ENCODE peak calls at places on chromosomes 4 and X, in seven cellular contexts. L, V, H, U, M, P and N are unnamed samples.

GRCh38 chr4:185396724-185397402 is at the start of gene ANKRD37:
- DNase-seq in L (no peak), V (peak), H (no peak), U (peak), M (no peak), P (no peak), N (peak)

GRCh38 chr4:3371038-3371437 is 70.7 kb upstream of the HGFAC start:
- DNase-seq in L (no peak), V (peak), H (peak), U (peak), M (no peak), P (no peak), N (peak)

GRCh38 chr4:165826166-165826565 is 46.9 kb upstream of the TLL1 start:
- DNase-seq in L (no peak), V (no peak), H (no peak), U (no peak), M (no peak), P (no peak), N (no peak)

GRCh38 chrX:133414399-133415275 is 652 bp downstream of the GPC4 start:
- DNase-seq in L (no peak), V (no peak), H (peak), U (peak), M (no peak), P (no peak), N (peak)

GRCh38 chrX:55161581-55161980 is 58.6 kb upstream of the PAGE5 start:
- DNase-seq in L (no peak), V (no peak), H (peak), U (no peak), M (no peak), P (no peak), N (peak)

GRCh38 chr4:124640037-124640730 is 72.3 kb downstream of the ANKRD50 start:
- DNase-seq in L (peak), V (peak), H (no peak), U (peak), M (no peak), P (no peak), N (no peak)

GRCh38 chr4:173426064-173426463 is 27.1 kb upstream of the SCRG1 start:
- DNase-seq in L (no peak), V (no peak), H (no peak), U (no peak), M (no peak), P (no peak), N (no peak)

GRCh38 chrX:19886888-19887531 is 390 bp downstream of the SH3KBP1 start:
- DNase-seq in L (no peak), V (peak), H (peak), U (no peak), M (no peak), P (no peak), N (peak)

GRCh38 chr4:185540487-185541125 is 5.3 kb upstream of the PDLIM3 start:
- DNase-seq in L (no peak), V (peak), H (no peak), U (peak), M (no peak), P (no peak), N (no peak)

GRCh38 chr4:140335076-140335475 is 38.4 kb upstream of the SCOC start:
- DNase-seq in L (no peak), V (no peak), H (no peak), U (no peak), M (no peak), P (no peak), N (no peak)

GRCh38 chr4:52915730-52916129 is 53.6 kb downstream of the RASL11B start:
- DNase-seq in L (no peak), V (no peak), H (no peak), U (no peak), M (no peak), P (no peak), N (no peak)

GRCh38 chr4:121182296-121182695 is 18.2 kb upstream of the TNIP3 start:
- DNase-seq in L (no peak), V (peak), H (no peak), U (peak), M (no peak), P (no peak), N (peak)